ENCODE peak calls at places on chromosomes 11 and 22, in six cellular contexts. R is NCI-H1417; K is colonic mucosa; D is activated CD4-positive, alpha-beta T cell treated with anti-CD3 and anti-CD28 coated beads, Interleukin-2, amount 10 ng/mL, durations not matched to agents 7 days and 5 days; Q is T-cell; C is EH. S is an unnamed sample.

GRCh38 chr11:65366340-65366773 is 11.8 kb downstream of the TIGD3 start:
- DNase-seq in R (peak), K (peak), D (peak), Q (no peak), C (peak), S (no peak)

GRCh38 chr11:123654566-123655081 is at the start of gene SCN3B:
- DNase-seq in R (peak), K (peak), D (peak), Q (peak), C (peak), S (no peak)

GRCh38 chr11:67285541-67286498 is 3.3 kb upstream of the ANKRD13D start:
- DNase-seq in R (no peak), K (no peak), D (no peak), Q (peak), C (no peak), S (no peak)

GRCh38 chr11:130865091-130865771 is 51.0 kb downstream of the SNX19 start:
- DNase-seq in R (no peak), K (no peak), D (no peak), Q (no peak), C (peak), S (no peak)

GRCh38 chr11:1072116-1072820 is 2.4 kb upstream of the MUC2 start:
- DNase-seq in R (no peak), K (no peak), D (no peak), Q (no peak), C (peak), S (no peak)

GRCh38 chr11:44324787-44325525 is 15.0 kb upstream of the ALX4 start:
- DNase-seq in R (no peak), K (no peak), D (no peak), Q (no peak), C (peak), S (no peak)

GRCh38 chr11:130710442-130711101 is 205.7 kb downstream of the SNX19 start:
- DNase-seq in R (no peak), K (no peak), D (no peak), Q (no peak), C (no peak), S (no peak)

GRCh38 chr11:126817523-126818450 is 182.8 kb downstream of the KIRREL3 start:
- DNase-seq in R (no peak), K (no peak), D (no peak), Q (no peak), C (peak), S (no peak)

GRCh38 chr11:73194593-73194992 is 23.5 kb upstream of the P2RY2 start:
- DNase-seq in R (no peak), K (peak), D (no peak), Q (no peak), C (peak), S (no peak)

GRCh38 chr11:15624701-15625100 is 510.0 kb downstream of the INSC start:
- DNase-seq in R (no peak), K (no peak), D (no peak), Q (no peak), C (no peak), S (no peak)

GRCh38 chr22:43587574-43587973 is 175.8 kb downstream of the MPPED1 start:
- DNase-seq in R (no peak), K (no peak), D (no peak), Q (no peak), C (peak), S (no peak)

GRCh38 chr11:112652786-112653390 is 308.3 kb upstream of the NCAM1 start:
- DNase-seq in R (no peak), K (no peak), D (no peak), Q (no peak), C (peak), S (peak)

GRCh38 chr11:11329062-11329806 is 23.8 kb downstream of the CSNK2A3 start:
- DNase-seq in R (no peak), K (no peak), D (no peak), Q (no peak), C (no peak), S (no peak)

GRCh38 chr22:33756508-33756949 is 163.7 kb downstream of the LARGE1 start:
- DNase-seq in R (no peak), K (no peak), D (no peak), Q (no peak), C (no peak), S (no peak)

GRCh38 chr22:39898997-39899396 is 1.9 kb upstream of the GRAP2 start:
- DNase-seq in R (no peak), K (no peak), D (no peak), Q (no peak), C (no peak), S (no peak)

GRCh38 chr11:113577356-113578163 is 102.4 kb upstream of the DRD2 start:
- DNase-seq in R (peak), K (no peak), D (peak), Q (no peak), C (no peak), S (no peak)

GRCh38 chr11:35856756-35857155 is 87.1 kb upstream of the LDLRAD3 start:
- DNase-seq in R (no peak), K (no peak), D (no peak), Q (no peak), C (no peak), S (no peak)

GRCh38 chr11:1830500-1831223 is 4.1 kb upstream of the SYT8 start:
- DNase-seq in R (no peak), K (peak), D (no peak), Q (no peak), C (no peak), S (no peak)

GRCh38 chr22:35065183-35065582 is 775 bp upstream of the ISX start:
- DNase-seq in R (no peak), K (no peak), D (no peak), Q (no peak), C (no peak), S (no peak)

GRCh38 chr11:95977534-95978174 is 53.7 kb upstream of the MTMR2 start:
- DNase-seq in R (no peak), K (no peak), D (no peak), Q (no peak), C (peak), S (no peak)

GRCh38 chr22:38454011-38454360 is 1.0 kb downstream of the KCNJ4 start:
- DNase-seq in R (no peak), K (no peak), D (no peak), Q (no peak), C (no peak), S (no peak)

GRCh38 chr11:2327032-2327431 is 25.2 kb downstream of the TSPAN32 start:
- DNase-seq in R (no peak), K (no peak), D (no peak), Q (no peak), C (no peak), S (no peak)

S was measured in GM04503.